ENCODE peak calls at places on chromosomes 1 and 21, in five cellular contexts. One of them, this sample, is unnamed.

GRCh38 chr1:110605901-110606783 is at the start of gene KCNA2:
- DNase-seq in H1: peak; percentile 77
- DNase-seq in neuronal stem cell: peak; percentile 66
- DNase-seq in mesenchymal stem cell: peak; percentile 18
- DNase-seq in H9: peak; percentile 71
- DNase-seq in this sample: no peak

GRCh38 chr1:183039985-183040447 is 16.8 kb downstream of the LAMC1 start:
- DNase-seq in H1: no peak
- DNase-seq in neuronal stem cell: no peak
- DNase-seq in mesenchymal stem cell: peak; percentile 85
- DNase-seq in H9: no peak
- DNase-seq in this sample: no peak

GRCh38 chr21:33265664-33266049 is 510 bp upstream of the IL10RB start:
- DNase-seq in H1: no peak
- DNase-seq in neuronal stem cell: peak; percentile 6
- DNase-seq in mesenchymal stem cell: peak; percentile 28
- DNase-seq in H9: peak; percentile 66
- DNase-seq in this sample: peak; percentile 93

GRCh38 chr1:20439282-20439681 is 46.7 kb downstream of the CAMK2N1 start:
- DNase-seq in H1: no peak
- DNase-seq in neuronal stem cell: no peak
- DNase-seq in mesenchymal stem cell: peak; percentile 54
- DNase-seq in H9: peak; percentile 43
- DNase-seq in this sample: no peak

GRCh38 chr1:209590405-209590804 is 6.9 kb downstream of the CAMK1G start:
- DNase-seq in H1: peak; percentile 52
- DNase-seq in neuronal stem cell: no peak
- DNase-seq in mesenchymal stem cell: peak; percentile 42
- DNase-seq in H9: peak; percentile 66
- DNase-seq in this sample: no peak

GRCh38 chr1:41478118-41478748 is 6.2 kb downstream of the EDN2 start:
- DNase-seq in H1: no peak
- DNase-seq in neuronal stem cell: no peak
- DNase-seq in mesenchymal stem cell: no peak
- DNase-seq in H9: no peak
- DNase-seq in this sample: no peak

GRCh38 chr1:58157281-58157680 is 389.2 kb downstream of the OMA1 start:
- DNase-seq in H1: no peak
- DNase-seq in neuronal stem cell: no peak
- DNase-seq in mesenchymal stem cell: no peak
- DNase-seq in H9: no peak
- DNase-seq in this sample: no peak

GRCh38 chr1:162857850-162858249 is 3.1 kb downstream of the CCDC190 start:
- DNase-seq in H1: no peak
- DNase-seq in neuronal stem cell: no peak
- DNase-seq in mesenchymal stem cell: no peak
- DNase-seq in H9: no peak
- DNase-seq in this sample: no peak

GRCh38 chr1:183480971-183481431 is 8.7 kb downstream of the SMG7 start:
- DNase-seq in H1: no peak
- DNase-seq in neuronal stem cell: no peak
- DNase-seq in mesenchymal stem cell: no peak
- DNase-seq in H9: no peak
- DNase-seq in this sample: no peak

GRCh38 chr1:18447509-18448220 is 33.1 kb upstream of the KLHDC7A start:
- DNase-seq in H1: no peak
- DNase-seq in neuronal stem cell: no peak
- DNase-seq in mesenchymal stem cell: no peak
- DNase-seq in H9: no peak
- DNase-seq in this sample: no peak

GRCh38 chr1:166080277-166080964 is 86.4 kb downstream of the FAM78B start:
- DNase-seq in H1: peak; percentile 35
- DNase-seq in neuronal stem cell: no peak
- DNase-seq in mesenchymal stem cell: no peak
- DNase-seq in H9: peak; percentile 18
- DNase-seq in this sample: no peak

GRCh38 chr1:208036177-208036808 is 125.4 kb upstream of the CD34 start:
- DNase-seq in H1: no peak
- DNase-seq in neuronal stem cell: no peak
- DNase-seq in mesenchymal stem cell: peak; percentile 21
- DNase-seq in H9: peak; percentile 46
- DNase-seq in this sample: peak; percentile 64

GRCh38 chr1:46248122-46248920 is 758 bp downstream of the RAD54L start:
- DNase-seq in H1: peak; percentile 68
- DNase-seq in neuronal stem cell: peak; percentile 21
- DNase-seq in mesenchymal stem cell: peak; percentile 18
- DNase-seq in H9: peak; percentile 63
- DNase-seq in this sample: no peak

GRCh38 chr1:158087320-158087927 is 93.3 kb upstream of the CD1D start:
- DNase-seq in H1: peak; percentile 84
- DNase-seq in neuronal stem cell: peak; percentile 80
- DNase-seq in mesenchymal stem cell: peak; percentile 87
- DNase-seq in H9: peak; percentile 87
- DNase-seq in this sample: peak; percentile 55

GRCh38 chr1:244835276-244836134 is at the start of gene COX20:
- DNase-seq in H1: peak; percentile 94
- DNase-seq in neuronal stem cell: peak; percentile 95
- DNase-seq in mesenchymal stem cell: peak; percentile 93
- DNase-seq in H9: peak; percentile 92
- DNase-seq in this sample: peak; percentile 84

GRCh38 chr1:171251741-171252300 is 3.5 kb downstream of the FMO1 start:
- DNase-seq in H1: no peak
- DNase-seq in neuronal stem cell: peak; percentile 33
- DNase-seq in mesenchymal stem cell: peak; percentile 36
- DNase-seq in H9: no peak
- DNase-seq in this sample: no peak

GRCh38 chr1:180934563-180934962 is 21.9 kb downstream of the KIAA1614 start:
- DNase-seq in H1: no peak
- DNase-seq in neuronal stem cell: no peak
- DNase-seq in mesenchymal stem cell: no peak
- DNase-seq in H9: no peak
- DNase-seq in this sample: no peak

GRCh38 chr1:113876181-113876580 is 4.7 kb upstream of the PTPN22 start:
- DNase-seq in H1: no peak
- DNase-seq in neuronal stem cell: no peak
- DNase-seq in mesenchymal stem cell: no peak
- DNase-seq in H9: no peak
- DNase-seq in this sample: no peak

GRCh38 chr1:113875714-113876113 is 4.2 kb upstream of the PTPN22 start:
- DNase-seq in H1: no peak
- DNase-seq in neuronal stem cell: no peak
- DNase-seq in mesenchymal stem cell: no peak
- DNase-seq in H9: no peak
- DNase-seq in this sample: no peak

GRCh38 chr1:113871597-113872113 is at the start of gene PTPN22:
- DNase-seq in H1: no peak
- DNase-seq in neuronal stem cell: no peak
- DNase-seq in mesenchymal stem cell: peak; percentile 53
- DNase-seq in H9: no peak
- DNase-seq in this sample: peak; percentile 5

GRCh38 chr1:113872219-113872934 is 865 bp upstream of the PTPN22 start:
- DNase-seq in H1: no peak
- DNase-seq in neuronal stem cell: no peak
- DNase-seq in mesenchymal stem cell: no peak
- DNase-seq in H9: no peak
- DNase-seq in this sample: no peak

GRCh38 chr1:113874017-113874879 is 2.7 kb upstream of the PTPN22 start:
- DNase-seq in H1: no peak
- DNase-seq in neuronal stem cell: no peak
- DNase-seq in mesenchymal stem cell: no peak
- DNase-seq in H9: peak; percentile 49
- DNase-seq in this sample: no peak
- H3K4me1 ChIP-seq in H1: no peaks in the 10 kb centered on the region
- H3K4me1 ChIP-seq in neuronal stem cell: no peaks in the 10 kb centered on the region
- H3K4me1 ChIP-seq in mesenchymal stem cell: peaks cover 3% of the 10 kb centered on the region
- H3K4me1 ChIP-seq in H9: no peaks in the 10 kb centered on the region
- H3K4me1 ChIP-seq in this sample: no peaks in the 10 kb centered on the region

DNA sequence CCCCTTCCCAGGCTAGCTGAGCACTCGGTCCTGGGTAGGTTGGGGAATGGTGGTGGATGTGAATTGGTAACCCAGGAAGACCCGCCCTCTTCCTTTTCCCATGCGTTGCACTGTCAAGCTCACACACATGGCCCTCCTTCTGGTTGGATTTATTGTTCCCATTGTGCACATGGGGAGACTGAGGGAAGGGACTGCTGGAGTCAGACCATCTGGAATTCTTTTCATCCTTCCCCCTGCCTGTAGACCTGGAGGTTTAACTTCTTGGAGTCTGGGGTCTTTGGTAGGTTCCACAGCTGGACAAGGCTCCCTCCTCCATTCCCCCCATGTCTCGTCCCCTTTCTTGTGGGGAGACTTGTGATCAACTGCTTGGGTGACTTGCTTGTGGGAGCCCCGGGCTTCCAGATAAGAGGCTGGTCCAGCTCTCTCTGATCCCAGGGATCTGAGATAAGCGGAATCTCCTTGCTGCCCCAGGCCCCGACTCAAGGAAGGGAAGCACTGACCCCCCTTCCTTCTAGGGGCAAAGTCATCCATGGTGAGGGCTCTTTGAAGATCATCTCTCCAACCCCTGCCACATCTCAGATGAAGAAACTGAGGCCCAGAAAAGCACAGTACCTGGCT is 55.7 kb upstream of the SYNC start:
- DNase-seq in H1: no peak
- DNase-seq in neuronal stem cell: no peak
- DNase-seq in mesenchymal stem cell: no peak
- DNase-seq in H9: no peak
- DNase-seq in this sample: no peak
- H2BK12ac ChIP-seq in H1: peak overlapping the region; percentile 82
- H2BK12ac ChIP-seq in neuronal stem cell: no peak overlapping the region
- H2BK12ac ChIP-seq in mesenchymal stem cell: no peak overlapping the region
- H2BK12ac ChIP-seq in H9: peak overlapping the region; percentile 55
- H2BK12ac ChIP-seq in this sample: no peak overlapping the region

GRCh38 chr1:28236656-28237331 is 870 bp downstream of the ATP5IF1 start:
- DNase-seq in H1: no peak
- DNase-seq in neuronal stem cell: no peak
- DNase-seq in mesenchymal stem cell: no peak
- DNase-seq in H9: no peak
- DNase-seq in this sample: no peak

GRCh38 chr1:28235746-28236655 is at the start of gene ATP5IF1:
- DNase-seq in H1: peak; percentile 88
- DNase-seq in neuronal stem cell: peak; percentile 93
- DNase-seq in mesenchymal stem cell: peak; percentile 98
- DNase-seq in H9: peak; percentile 98
- DNase-seq in this sample: peak; percentile 99

GRCh38 chr1:28229089-28229488 is 3.7 kb downstream of the DNAJC8 start:
- DNase-seq in H1: no peak
- DNase-seq in neuronal stem cell: no peak
- DNase-seq in mesenchymal stem cell: no peak
- DNase-seq in H9: no peak
- DNase-seq in this sample: no peak

GRCh38 chr1:28232558-28233263 is at the start of gene DNAJC8:
- DNase-seq in H1: peak; percentile 91
- DNase-seq in neuronal stem cell: peak; percentile 79
- DNase-seq in mesenchymal stem cell: peak; percentile 90
- DNase-seq in H9: peak; percentile 93
- DNase-seq in this sample: peak; percentile 91

DNA sequence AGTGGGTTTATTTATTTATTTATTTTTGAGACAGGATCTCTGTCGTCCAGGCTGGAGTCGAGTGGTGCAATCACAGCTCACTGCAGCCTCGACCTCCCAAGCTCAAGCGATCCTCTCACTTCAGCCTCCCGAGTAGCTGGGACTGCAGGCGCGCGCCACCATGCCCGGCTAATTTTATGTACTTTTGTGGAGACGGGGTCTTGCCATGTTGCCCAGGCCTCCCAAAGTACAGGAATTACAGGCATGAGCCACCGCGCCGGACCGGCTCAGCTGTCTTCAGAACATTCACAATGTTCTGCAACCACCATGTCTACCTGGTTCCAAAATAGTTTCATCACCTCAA is 406 bp upstream of the DNAJC8 start:
- DNase-seq in H1: no peak
- DNase-seq in neuronal stem cell: no peak
- DNase-seq in mesenchymal stem cell: no peak
- DNase-seq in H9: no peak
- DNase-seq in this sample: no peak
- H3K27ac ChIP-seq in H1: no peak overlapping the region
- H3K27ac ChIP-seq in neuronal stem cell: no peak overlapping the region
- H3K27ac ChIP-seq in mesenchymal stem cell: no peak overlapping the region
- H3K27ac ChIP-seq in H9: no peak overlapping the region
- H3K27ac ChIP-seq in this sample: no peak overlapping the region

GRCh38 chr1:117641536-117641935 is 35.7 kb downstream of the TENT5C start:
- DNase-seq in H1: no peak
- DNase-seq in neuronal stem cell: no peak
- DNase-seq in mesenchymal stem cell: no peak
- DNase-seq in H9: no peak
- DNase-seq in this sample: no peak
- H3K4me1 ChIP-seq in H1: no peaks in the 10 kb centered on the region
- H3K4me1 ChIP-seq in neuronal stem cell: no peaks in the 10 kb centered on the region
- H3K4me1 ChIP-seq in mesenchymal stem cell: no peaks in the 10 kb centered on the region
- H3K4me1 ChIP-seq in H9: peaks cover 3% of the 10 kb centered on the region
- H3K4me1 ChIP-seq in this sample: no peaks in the 10 kb centered on the region

DNA sequence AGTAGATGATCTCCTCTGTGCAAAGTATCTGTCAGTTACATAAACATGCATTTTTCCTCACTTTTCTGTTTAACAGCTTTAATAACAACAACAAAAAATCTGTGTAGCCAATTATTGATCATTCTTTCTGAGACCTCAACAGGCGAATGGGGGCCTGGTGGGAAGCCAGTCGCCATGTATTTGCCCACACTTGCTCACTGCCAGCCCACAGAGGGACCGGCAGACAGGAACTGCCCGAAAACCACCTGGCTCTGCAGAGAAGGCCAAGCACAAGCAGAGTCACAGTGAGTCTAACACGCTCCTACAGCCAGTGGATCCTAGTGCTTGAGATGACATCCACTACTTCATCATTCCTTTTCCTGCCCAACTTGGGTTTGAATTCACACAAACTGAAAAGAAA is 56.1 kb downstream of the NPHP4 start:
- DNase-seq in H1: no peak
- DNase-seq in neuronal stem cell: no peak
- DNase-seq in mesenchymal stem cell: no peak
- DNase-seq in H9: peak; percentile 4
- DNase-seq in this sample: no peak
- H2BK12ac ChIP-seq in H1: no peak overlapping the region
- H2BK12ac ChIP-seq in neuronal stem cell: no peak overlapping the region
- H2BK12ac ChIP-seq in mesenchymal stem cell: no peak overlapping the region
- H2BK12ac ChIP-seq in H9: no peak overlapping the region
- H2BK12ac ChIP-seq in this sample: no peak overlapping the region

GRCh38 chr1:21901473-21901847 is 35.6 kb downstream of the HSPG2 start:
- DNase-seq in H1: no peak
- DNase-seq in neuronal stem cell: no peak
- DNase-seq in mesenchymal stem cell: no peak
- DNase-seq in H9: no peak
- DNase-seq in this sample: no peak
- H3K27ac ChIP-seq in H1: no peak overlapping the region
- H3K27ac ChIP-seq in neuronal stem cell: no peak overlapping the region
- H3K27ac ChIP-seq in mesenchymal stem cell: peak overlapping the region; percentile 53
- H3K27ac ChIP-seq in H9: no peak overlapping the region
- H3K27ac ChIP-seq in this sample: peak overlapping the region; percentile 97

GRCh38 chr1:28934676-28935075 is 20.3 kb downstream of the EPB41 start:
- DNase-seq in H1: no peak
- DNase-seq in neuronal stem cell: no peak
- DNase-seq in mesenchymal stem cell: no peak
- DNase-seq in H9: no peak
- DNase-seq in this sample: no peak
- H3K4me1 ChIP-seq in H1: no peaks in the 10 kb centered on the region
- H3K4me1 ChIP-seq in neuronal stem cell: no peaks in the 10 kb centered on the region
- H3K4me1 ChIP-seq in mesenchymal stem cell: no peaks in the 10 kb centered on the region
- H3K4me1 ChIP-seq in H9: no peaks in the 10 kb centered on the region
- H3K4me1 ChIP-seq in this sample: no peaks in the 10 kb centered on the region

GRCh38 chr1:101365186-101365585 is 128.4 kb downstream of the S1PR1 start:
- DNase-seq in H1: no peak
- DNase-seq in neuronal stem cell: no peak
- DNase-seq in mesenchymal stem cell: peak; percentile 71
- DNase-seq in H9: no peak
- DNase-seq in this sample: no peak
- H2BK12ac ChIP-seq in H1: no peak overlapping the region
- H2BK12ac ChIP-seq in neuronal stem cell: no peak overlapping the region
- H2BK12ac ChIP-seq in mesenchymal stem cell: no peak overlapping the region
- H2BK12ac ChIP-seq in H9: no peak overlapping the region
- H2BK12ac ChIP-seq in this sample: no peak overlapping the region